ENCODE peak calls at places on chromosome 13, in six cellular contexts. P, L, M, Q, A and Z are unnamed samples.

GRCh38 chr13:113981201-113981605 is 7.3 kb upstream of the C13orf46 start:
- DNase-seq in P (no peak), L (peak), M (no peak), Q (no peak), A (peak), Z (no peak)

GRCh38 chr13:26328326-26328725 is 74.4 kb downstream of the CDK8 start:
- DNase-seq in P (no peak), L (no peak), M (no peak), Q (no peak), A (no peak), Z (no peak)

GRCh38 chr13:41756198-41756885 is 204.6 kb downstream of the VWA8 start:
- DNase-seq in P (no peak), L (no peak), M (no peak), Q (peak), A (no peak), Z (no peak)

GRCh38 chr13:107866666-107867623 is 348.4 kb downstream of the LIG4 start:
- DNase-seq in P (no peak), L (no peak), M (no peak), Q (no peak), A (peak), Z (peak)

GRCh38 chr13:75445717-75446529 is 36.0 kb downstream of the TBC1D4 start:
- DNase-seq in P (no peak), L (no peak), M (no peak), Q (no peak), A (no peak), Z (no peak)

GRCh38 chr13:52432456-52432855 is 18.0 kb downstream of the VPS36 start:
- DNase-seq in P (no peak), L (no peak), M (no peak), Q (no peak), A (no peak), Z (no peak)

GRCh38 chr13:31031482-31031881 is 99.0 kb downstream of the TEX26 start:
- DNase-seq in P (no peak), L (no peak), M (no peak), Q (no peak), A (no peak), Z (no peak)

GRCh38 chr13:71674776-71675352 is 192.1 kb downstream of the DACH1 start:
- DNase-seq in P (no peak), L (no peak), M (no peak), Q (no peak), A (no peak), Z (no peak)

GRCh38 chr13:41533676-41534075 is 76.3 kb downstream of the RGCC start:
- DNase-seq in P (no peak), L (no peak), M (no peak), Q (no peak), A (no peak), Z (no peak)

GRCh38 chr13:29935309-29935981 is 85.0 kb upstream of the UBL3 start:
- DNase-seq in P (peak), L (no peak), M (no peak), Q (peak), A (no peak), Z (peak)

GRCh38 chr13:111114362-111115050 is 604 bp upstream of the ARHGEF7 start:
- DNase-seq in P (peak), L (peak), M (no peak), Q (no peak), A (no peak), Z (peak)

GRCh38 chr13:46617885-46618284 is 64.9 kb downstream of the LRCH1 start:
- DNase-seq in P (no peak), L (no peak), M (no peak), Q (no peak), A (no peak), Z (no peak)

GRCh38 chr13:110390572-110390971 is 83.5 kb downstream of the COL4A2 start:
- DNase-seq in P (no peak), L (no peak), M (no peak), Q (no peak), A (no peak), Z (no peak)

GRCh38 chr13:61170791-61171330 is 244.8 kb downstream of the PCDH20 start:
- DNase-seq in P (no peak), L (no peak), M (no peak), Q (no peak), A (no peak), Z (no peak)

GRCh38 chr13:59687028-59687427 is 476.7 kb downstream of the DIAPH3 start:
- DNase-seq in P (no peak), L (no peak), M (no peak), Q (no peak), A (no peak), Z (no peak)

GRCh38 chr13:66546534-66547379 is 683.4 kb downstream of the PCDH9 start:
- DNase-seq in P (no peak), L (no peak), M (no peak), Q (no peak), A (no peak), Z (no peak)

GRCh38 chr13:37187611-37188010 is 82.1 kb upstream of the CSNK1A1L start:
- DNase-seq in P (no peak), L (no peak), M (no peak), Q (no peak), A (no peak), Z (no peak)

GRCh38 chr13:48231080-48231479 is 1.9 kb upstream of the ITM2B start:
- DNase-seq in P (no peak), L (no peak), M (no peak), Q (no peak), A (no peak), Z (no peak)

GRCh38 chr13:61095885-61096284 is 319.8 kb downstream of the PCDH20 start:
- DNase-seq in P (no peak), L (no peak), M (no peak), Q (no peak), A (no peak), Z (no peak)

GRCh38 chr13:90455861-90456260 is 891.6 kb upstream of the MIR17HG start:
- DNase-seq in P (no peak), L (no peak), M (no peak), Q (no peak), A (no peak), Z (no peak)

GRCh38 chr13:113845723-113846638 is 17.9 kb downstream of the GAS6 start:
- DNase-seq in P (no peak), L (no peak), M (no peak), Q (no peak), A (peak), Z (no peak)

GRCh38 chr13:75263741-75264407 is 218.1 kb downstream of the TBC1D4 start:
- DNase-seq in P (no peak), L (no peak), M (no peak), Q (no peak), A (no peak), Z (no peak)

GRCh38 chr13:113528798-113529180 is 38.3 kb upstream of the DCUN1D2 start:
- DNase-seq in P (no peak), L (no peak), M (peak), Q (no peak), A (no peak), Z (no peak)

GRCh38 chr13:25335856-25336255 is 34.4 kb downstream of the NUP58 start:
- DNase-seq in P (no peak), L (no peak), M (no peak), Q (no peak), A (no peak), Z (no peak)

GRCh38 chr13:94825507-94825906 is 113.2 kb upstream of the SOX21 start:
- DNase-seq in P (no peak), L (no peak), M (no peak), Q (no peak), A (no peak), Z (no peak)

GRCh38 chr13:93476175-93476574 is 249.6 kb downstream of the GPC6 start:
- DNase-seq in P (no peak), L (no peak), M (no peak), Q (no peak), A (no peak), Z (no peak)

GRCh38 chr13:75486654-75487053 is 4.7 kb upstream of the TBC1D4 start:
- DNase-seq in P (no peak), L (no peak), M (no peak), Q (no peak), A (no peak), Z (no peak)

GRCh38 chr13:75788494-75788991 is 152.4 kb downstream of the LMO7 start:
- DNase-seq in P (no peak), L (no peak), M (no peak), Q (no peak), A (no peak), Z (no peak)

GRCh38 chr13:33080962-33081655 is 64.9 kb downstream of the KL start:
- DNase-seq in P (no peak), L (no peak), M (no peak), Q (no peak), A (no peak), Z (no peak)

GRCh38 chr13:35990196-35990595 is 141.0 kb downstream of the DCLK1 start:
- DNase-seq in P (no peak), L (no peak), M (no peak), Q (no peak), A (no peak), Z (no peak)
- TF ChIP-seq CTCF in P (no peak), L (no peak), M (no peak), Q (peak), A (no peak), Z (no peak)

GRCh38 chr13:23599083-23599925 is 29.1 kb downstream of the TNFRSF19 start:
- DNase-seq in P (no peak), L (no peak), M (no peak), Q (no peak), A (no peak), Z (no peak)
- TF ChIP-seq CTCF in P (no peak), L (no peak), M (no peak), Q (no peak), A (no peak), Z (no peak)

DNA sequence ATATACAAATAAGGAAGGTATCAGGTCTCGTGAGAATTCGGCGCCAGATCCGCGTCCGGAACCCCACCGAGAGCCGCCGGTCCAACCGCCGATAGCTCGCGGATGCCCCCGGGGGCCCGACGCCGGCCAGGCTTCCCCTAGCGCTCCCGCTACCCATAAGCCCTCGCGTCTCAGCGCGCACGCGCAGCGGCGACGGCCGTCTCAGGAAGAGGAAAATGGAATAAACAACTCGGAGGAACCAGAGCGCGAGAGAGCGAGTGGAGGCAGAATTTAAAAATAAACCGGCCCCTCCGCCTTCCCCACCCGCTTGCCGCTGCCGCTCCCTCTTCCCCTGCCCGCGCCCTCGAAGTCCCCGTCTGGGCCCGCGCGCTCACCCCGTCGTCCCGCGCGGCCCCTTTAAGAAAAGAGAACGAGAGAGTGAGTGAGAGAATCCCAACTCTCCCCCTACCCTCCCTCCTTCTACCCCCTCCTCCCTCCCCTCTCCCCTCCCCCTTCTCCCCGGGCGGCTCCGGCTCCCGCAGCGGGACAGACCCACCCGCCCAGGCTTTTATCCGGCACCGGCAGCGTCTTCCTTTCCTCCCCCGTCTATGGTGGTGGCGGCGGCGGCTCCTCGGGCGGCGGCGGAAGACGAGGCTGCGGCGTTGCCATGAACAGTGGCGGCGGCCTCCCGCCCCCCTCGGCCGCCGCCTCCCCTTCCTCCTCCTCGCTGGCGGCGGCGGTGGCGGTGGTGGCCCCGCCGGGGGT is at the start of gene PAN3:
- DNase-seq in P (peak), L (peak), M (peak), Q (peak), A (peak), Z (peak)
- TF ChIP-seq CTCF in P (no peak), L (no peak), M (no peak), Q (peak), A (no peak), Z (peak)

DNA sequence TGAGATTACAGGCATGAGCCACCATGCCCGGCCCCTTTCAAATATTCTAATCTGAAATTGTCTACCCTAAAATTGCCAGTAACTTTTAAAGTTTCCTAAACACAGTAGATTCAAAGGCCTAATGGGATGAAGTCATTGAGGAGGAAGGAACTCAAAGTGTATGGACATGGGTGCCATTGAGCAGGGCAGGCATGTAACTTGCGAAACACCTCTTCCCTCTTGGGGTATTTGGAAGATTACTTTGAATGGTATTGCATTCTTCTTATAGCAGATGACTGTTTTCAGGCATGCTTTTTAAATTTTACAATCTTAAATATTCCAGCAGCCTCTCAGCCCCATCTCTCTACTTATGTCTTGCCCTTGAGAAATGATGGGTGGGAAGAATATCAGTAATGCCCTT is 21.0 kb downstream of the TM9SF2 start:
- DNase-seq in P (no peak), L (no peak), M (no peak), Q (no peak), A (no peak), Z (no peak)
- TF ChIP-seq CTCF in P (no peak), L (no peak), M (no peak), Q (no peak), A (no peak), Z (no peak)